ENCODE peak calls at places on chromosomes 12 and 14, in four cellular contexts. One of them, this sample, is unnamed.

GRCh38 chr14:70188608-70189540 is at the start of gene SLC8A3:
- DNase-seq in esophagus squamous epithelium: no peak
- DNase-seq in uterus: no peak
- DNase-seq in lung: no peak
- DNase-seq in this sample: no peak

GRCh38 chr12:96094201-96094600 is 58.8 kb upstream of the LTA4H start:
- DNase-seq in lung: no peak
- DNase-seq in esophagus squamous epithelium: no peak
- DNase-seq in uterus: no peak
- DNase-seq in this sample: no peak

GRCh38 chr12:92445253-92446081 is 257.3 kb upstream of the PLEKHG7 start:
- DNase-seq in lung: no peak
- DNase-seq in esophagus squamous epithelium: no peak
- DNase-seq in uterus: no peak
- DNase-seq in this sample: no peak

GRCh38 chr14:65792208-65792905 is 379.8 kb downstream of the FUT8 start:
- DNase-seq in uterus: no peak
- DNase-seq in esophagus squamous epithelium: no peak
- DNase-seq in lung: no peak
- DNase-seq in this sample: no peak

GRCh38 chr14:34460841-34461240 is 1.2 kb downstream of the SPTSSA start:
- DNase-seq in uterus: no peak
- DNase-seq in esophagus squamous epithelium: no peak
- DNase-seq in lung: no peak
- DNase-seq in this sample: no peak

GRCh38 chr14:80942158-80942738 is 710 bp upstream of the CEP128 start:
- DNase-seq in lung: no peak
- DNase-seq in esophagus squamous epithelium: no peak
- DNase-seq in uterus: no peak
- DNase-seq in this sample: no peak

GRCh38 chr12:117686911-117687377 is 281.8 kb downstream of the KSR2 start:
- DNase-seq in uterus: peak; percentile 20
- DNase-seq in lung: no peak
- DNase-seq in esophagus squamous epithelium: no peak
- DNase-seq in this sample: no peak

GRCh38 chr14:80364274-80364673 is 153.0 kb upstream of the DIO2 start:
- DNase-seq in lung: no peak
- DNase-seq in uterus: no peak
- DNase-seq in esophagus squamous epithelium: no peak
- DNase-seq in this sample: no peak

GRCh38 chr12:43653289-43653915 is 101.4 kb upstream of the ADAMTS20 start:
- DNase-seq in esophagus squamous epithelium: no peak
- DNase-seq in lung: no peak
- DNase-seq in uterus: no peak
- DNase-seq in this sample: no peak

GRCh38 chr14:34629344-34629656 is 648 bp downstream of the SNX6 start:
- DNase-seq in uterus: peak; percentile 50
- DNase-seq in esophagus squamous epithelium: no peak
- DNase-seq in lung: no peak
- DNase-seq in this sample: no peak

GRCh38 chr14:65195042-65195719 is 92.9 kb upstream of the MAX start:
- DNase-seq in esophagus squamous epithelium: no peak
- DNase-seq in uterus: no peak
- DNase-seq in lung: no peak
- DNase-seq in this sample: no peak

GRCh38 chr12:124786065-124786964 is 77.3 kb downstream of the SCARB1 start:
- DNase-seq in uterus: peak; percentile 86
- DNase-seq in lung: peak; percentile 93
- DNase-seq in esophagus squamous epithelium: no peak
- DNase-seq in this sample: peak; percentile 94

GRCh38 chr14:40417777-40418401 is 985.7 kb upstream of the FBXO33 start:
- DNase-seq in uterus: no peak
- DNase-seq in lung: no peak
- DNase-seq in esophagus squamous epithelium: no peak
- DNase-seq in this sample: no peak

GRCh38 chr12:122064780-122065588 is 13.6 kb upstream of the MLXIP start:
- DNase-seq in esophagus squamous epithelium: no peak
- DNase-seq in uterus: peak; percentile 83
- DNase-seq in lung: no peak
- DNase-seq in this sample: no peak

GRCh38 chr14:100015251-100015655 is 50.0 kb upstream of the EVL start:
- DNase-seq in esophagus squamous epithelium: no peak
- DNase-seq in uterus: no peak
- DNase-seq in lung: no peak
- DNase-seq in this sample: no peak

GRCh38 chr14:75182820-75183219 is 6.4 kb upstream of the TMED10 start:
- DNase-seq in lung: no peak
- DNase-seq in esophagus squamous epithelium: no peak
- DNase-seq in uterus: no peak
- DNase-seq in this sample: no peak

GRCh38 chr14:92589213-92589852 is 75.8 kb downstream of the RIN3 start:
- DNase-seq in uterus: no peak
- DNase-seq in esophagus squamous epithelium: no peak
- DNase-seq in lung: no peak
- DNase-seq in this sample: no peak

GRCh38 chr12:49109631-49110172 is 945 bp downstream of the LMBR1L start:
- DNase-seq in uterus: no peak
- DNase-seq in esophagus squamous epithelium: no peak
- DNase-seq in lung: no peak
- DNase-seq in this sample: no peak

GRCh38 chr14:104126753-104127152 is 11.6 kb upstream of the KIF26A start:
- DNase-seq in lung: no peak
- DNase-seq in esophagus squamous epithelium: no peak
- DNase-seq in uterus: no peak
- DNase-seq in this sample: no peak

GRCh38 chr12:122917508-122918227 is 21.7 kb upstream of the VPS37B start:
- DNase-seq in esophagus squamous epithelium: no peak
- DNase-seq in lung: peak; percentile 70
- DNase-seq in uterus: peak; percentile 19
- DNase-seq in this sample: peak; percentile 63

GRCh38 chr12:68794653-68795253 is 13.2 kb upstream of the MDM2 start:
- DNase-seq in uterus: no peak
- DNase-seq in esophagus squamous epithelium: no peak
- DNase-seq in lung: no peak
- DNase-seq in this sample: no peak

GRCh38 chr14:86798330-86798729 is 1194.7 kb downstream of the GALC start:
- DNase-seq in lung: no peak
- DNase-seq in esophagus squamous epithelium: no peak
- DNase-seq in uterus: no peak
- DNase-seq in this sample: no peak

GRCh38 chr12:65152012-65152411 is 17.4 kb upstream of the LEMD3 start:
- DNase-seq in lung: no peak
- DNase-seq in uterus: no peak
- DNase-seq in esophagus squamous epithelium: no peak
- DNase-seq in this sample: no peak

GRCh38 chr14:90658541-90658967 is 157.7 kb downstream of the TTC7B start:
- DNase-seq in uterus: no peak
- DNase-seq in esophagus squamous epithelium: no peak
- DNase-seq in lung: no peak
- DNase-seq in this sample: no peak

GRCh38 chr14:93619176-93619793 is 169.0 kb downstream of the PRIMA1 start:
- DNase-seq in lung: no peak
- DNase-seq in esophagus squamous epithelium: no peak
- DNase-seq in uterus: no peak
- DNase-seq in this sample: no peak

GRCh38 chr12:22083167-22083566 is 37.1 kb downstream of the CMAS start:
- DNase-seq in esophagus squamous epithelium: no peak
- DNase-seq in uterus: no peak
- DNase-seq in lung: no peak
- DNase-seq in this sample: no peak

GRCh38 chr12:11563785-11564739 is 85.4 kb upstream of the ETV6 start:
- DNase-seq in uterus: no peak
- DNase-seq in lung: no peak
- DNase-seq in esophagus squamous epithelium: no peak
- DNase-seq in this sample: no peak

GRCh38 chr12:57735952-57736742 is 2.4 kb downstream of the AGAP2 start:
- DNase-seq in lung: no peak
- DNase-seq in uterus: peak; percentile 43
- DNase-seq in esophagus squamous epithelium: no peak
- DNase-seq in this sample: no peak

GRCh38 chr12:80778005-80778541 is 61.4 kb downstream of the MYF5 start:
- DNase-seq in lung: peak; percentile 52
- DNase-seq in uterus: peak; percentile 32
- DNase-seq in esophagus squamous epithelium: no peak
- DNase-seq in this sample: peak; percentile 61

GRCh38 chr12:68624933-68625332 is 14.2 kb downstream of the RAP1B start:
- DNase-seq in uterus: no peak
- DNase-seq in esophagus squamous epithelium: no peak
- DNase-seq in lung: no peak
- DNase-seq in this sample: no peak

GRCh38 chr12:47214771-47215170 is 135.0 kb upstream of the AMIGO2 start:
- DNase-seq in uterus: no peak
- DNase-seq in lung: no peak
- DNase-seq in esophagus squamous epithelium: no peak
- DNase-seq in this sample: no peak

GRCh38 chr14:85573406-85573805 is 43.5 kb downstream of the FLRT2 start:
- DNase-seq in uterus: no peak
- DNase-seq in lung: no peak
- DNase-seq in esophagus squamous epithelium: no peak
- DNase-seq in this sample: no peak

DNA sequence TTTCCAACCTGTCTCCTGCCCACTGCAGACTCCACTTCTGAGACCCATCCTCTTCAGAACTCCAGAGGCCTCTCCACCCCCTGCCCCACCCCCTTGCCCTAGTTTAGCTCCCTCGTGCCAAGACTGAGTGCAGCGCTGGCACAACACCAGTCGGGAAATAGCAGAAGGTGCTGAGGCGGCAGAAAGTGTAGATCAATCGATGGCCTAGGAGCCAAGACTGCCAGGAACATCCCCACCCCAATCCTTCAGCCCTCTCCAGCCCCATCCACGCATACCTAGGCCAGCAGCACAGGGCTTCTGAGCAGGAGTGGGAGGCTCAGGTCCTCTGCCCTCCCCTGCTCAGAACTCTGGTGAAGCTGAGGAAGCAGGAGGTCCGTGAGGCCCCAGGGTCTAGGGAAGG is 1.1 kb downstream of the CPNE6 start:
- DNase-seq in esophagus squamous epithelium: no peak
- DNase-seq in uterus: no peak
- DNase-seq in lung: no peak
- DNase-seq in this sample: no peak
- H3K27me3 ChIP-seq in esophagus squamous epithelium: peaks cover 29% of the 10 kb centered on the region
- H3K27me3 ChIP-seq in uterus: no peaks in the 10 kb centered on the region
- H3K27me3 ChIP-seq in lung: no peaks in the 10 kb centered on the region
- H3K27me3 ChIP-seq in this sample: no peaks in the 10 kb centered on the region

DNA sequence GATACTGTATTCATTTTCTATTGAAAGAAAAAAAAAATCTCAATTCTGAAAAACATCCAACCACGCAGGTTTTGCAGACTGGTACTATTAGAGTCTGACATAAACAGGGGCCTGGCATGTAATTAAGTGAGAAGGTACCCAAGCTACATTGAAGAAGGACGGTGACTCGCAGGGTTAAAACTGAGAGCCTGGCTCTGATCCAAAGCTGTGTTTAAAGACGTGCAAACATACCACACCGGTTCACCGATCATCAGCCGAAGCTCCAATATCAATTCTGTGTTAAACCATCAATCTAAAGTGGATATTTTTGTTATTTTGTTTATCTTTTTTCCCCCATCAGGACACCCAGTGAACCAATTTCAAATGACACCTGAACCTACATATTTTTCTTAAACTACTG is 108.1 kb upstream of the DIO3 start:
- DNase-seq in lung: no peak
- DNase-seq in uterus: no peak
- DNase-seq in esophagus squamous epithelium: no peak
- DNase-seq in this sample: no peak
- H3K27me3 ChIP-seq in lung: peaks cover 10% of the 10 kb centered on the region
- H3K27me3 ChIP-seq in uterus: peaks cover 3% of the 10 kb centered on the region
- H3K27me3 ChIP-seq in esophagus squamous epithelium: peaks cover 48% of the 10 kb centered on the region
- H3K27me3 ChIP-seq in this sample: peaks cover 12% of the 10 kb centered on the region

DNA sequence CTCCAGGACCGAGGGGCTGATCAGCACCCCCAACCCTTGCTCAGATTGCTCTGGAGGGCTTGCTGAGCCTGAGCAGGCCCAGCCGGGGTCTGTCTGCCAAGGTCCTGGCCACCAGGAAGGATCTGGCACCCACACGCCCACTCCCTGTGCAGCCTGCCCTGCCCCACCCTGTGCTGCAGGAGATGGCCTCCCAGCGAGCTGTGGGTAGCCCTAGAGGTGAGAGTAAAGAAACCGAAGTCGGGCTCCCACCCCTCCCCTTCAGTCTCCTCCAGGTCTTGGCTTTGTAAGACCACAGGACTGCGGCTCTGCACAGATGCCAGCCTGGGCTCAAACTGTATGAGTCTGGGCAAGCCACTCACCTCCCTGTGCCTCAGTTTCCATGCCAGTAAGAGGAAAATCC is 307.8 kb downstream of the BCL11B start:
- DNase-seq in uterus: no peak
- DNase-seq in lung: no peak
- DNase-seq in esophagus squamous epithelium: no peak
- DNase-seq in this sample: no peak
- H3K27me3 ChIP-seq in uterus: no peaks in the 10 kb centered on the region
- H3K27me3 ChIP-seq in lung: no peaks in the 10 kb centered on the region
- H3K27me3 ChIP-seq in esophagus squamous epithelium: peaks cover 12% of the 10 kb centered on the region
- H3K27me3 ChIP-seq in this sample: no peaks in the 10 kb centered on the region

DNA sequence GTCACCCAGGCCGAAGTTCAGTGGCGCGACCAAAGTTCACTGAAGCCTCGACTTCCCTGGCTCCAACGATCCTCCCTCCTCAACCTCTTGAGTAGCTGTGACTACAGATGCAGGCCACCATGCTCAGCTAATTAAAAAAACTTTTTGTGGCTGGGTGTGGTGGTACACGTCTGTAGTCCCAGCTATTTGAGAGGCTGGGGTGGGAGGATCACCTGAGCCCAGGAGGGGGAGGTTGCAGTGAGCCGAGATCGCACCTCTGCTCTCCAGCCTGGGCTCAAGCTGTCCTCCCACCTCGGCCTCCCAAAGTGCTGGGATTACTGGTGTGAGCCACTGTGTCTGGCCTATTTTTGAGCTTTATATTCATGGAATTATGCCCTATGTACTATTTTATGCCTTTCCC is 18.1 kb upstream of the RAD52 start:
- DNase-seq in esophagus squamous epithelium: no peak
- DNase-seq in uterus: no peak
- DNase-seq in lung: no peak
- DNase-seq in this sample: no peak
- H3K27me3 ChIP-seq in esophagus squamous epithelium: no peaks in the 10 kb centered on the region
- H3K27me3 ChIP-seq in uterus: no peaks in the 10 kb centered on the region
- H3K27me3 ChIP-seq in lung: no peaks in the 10 kb centered on the region
- H3K27me3 ChIP-seq in this sample: no peaks in the 10 kb centered on the region